ENCODE peak calls at places on chromosomes 13 and 19, in eight cellular contexts. P is breast epithelium; Z is adrenal gland; V is hepatocyte; D is mammary epithelial cell; Y is CD8-positive, alpha-beta T cell; T is naive thymus-derived CD4-positive, alpha-beta T cell; E is WERI-Rb-1. U is an unnamed sample.

GRCh38 chr13:36533806-36534205 is 101.5 kb downstream of the CCNA1 start:
- DNase-seq in T (no peak), D (peak; percentile 76), P (no peak), Z (no peak), E (no peak), V (no peak), Y (no peak), U (no peak)

GRCh38 chr19:4058696-4059492 is 7.8 kb downstream of the ZBTB7A start:
- DNase-seq in D (no peak), V (no peak), Z (no peak), P (no peak), Y (no peak), E (peak; percentile 95), T (no peak), U (no peak)

GRCh38 chr13:85864963-85865530 is 65.8 kb upstream of the SLITRK6 start:
- DNase-seq in Y (no peak), P (no peak), D (peak; percentile 28), Z (no peak), E (peak; percentile 67), V (peak; percentile 34), T (no peak), U (no peak)

GRCh38 chr19:49403404-49404187 is 15.5 kb downstream of the KASH5 start:
- DNase-seq in Y (no peak), D (no peak), P (no peak), T (no peak), V (no peak), Z (no peak), E (peak; percentile 63), U (no peak)

GRCh38 chr19:23075031-23075733 is 41.6 kb upstream of the ZNF730 start:
- DNase-seq in E (peak; percentile 91), P (peak; percentile 40), Y (no peak), Z (no peak), T (no peak), D (peak; percentile 67), V (peak; percentile 87), U (peak; percentile 28)

GRCh38 chr13:33606692-33607091 is 211.3 kb upstream of the RFC3 start:
- DNase-seq in D (no peak), Z (no peak), E (peak; percentile 40), V (peak; percentile 54), P (no peak), Y (no peak), T (no peak), U (no peak)

GRCh38 chr19:13621413-13621812 is 115.1 kb upstream of the CACNA1A start:
- DNase-seq in T (no peak), D (peak; percentile 98), E (no peak), P (no peak), Y (no peak), V (no peak), Z (peak; percentile 76), U (peak; percentile 99)

GRCh38 chr13:26855071-26855470 is 94.5 kb upstream of the GPR12 start:
- DNase-seq in Z (no peak), D (no peak), P (no peak), T (no peak), Y (no peak), E (no peak), V (no peak), U (no peak)

GRCh38 chr13:110696776-110697175 is 9.1 kb downstream of the CARS2 start:
- DNase-seq in Y (no peak), D (no peak), T (no peak), Z (no peak), P (no peak), E (peak; percentile 7), V (no peak), U (no peak)

GRCh38 chr19:51002542-51003311 is 1.3 kb upstream of the KLK8 start:
- DNase-seq in E (no peak), Y (no peak), T (no peak), D (peak; percentile 88), P (peak; percentile 92), V (peak; percentile 65), Z (no peak), U (peak; percentile 24)

GRCh38 chr13:38888309-38888708 is 102.3 kb downstream of the STOML3 start:
- DNase-seq in Y (no peak), Z (no peak), V (no peak), T (no peak), P (no peak), D (peak; percentile 85), E (no peak), U (peak; percentile 34)

GRCh38 chr19:56987184-56987583 is 132.6 kb upstream of the USP29 start:
- DNase-seq in T (no peak), D (no peak), Y (no peak), Z (no peak), V (no peak), E (no peak), P (no peak), U (no peak)

GRCh38 chr13:24328145-24328544 is 18.8 kb downstream of the C1QTNF9 start:
- DNase-seq in V (no peak), Z (no peak), Y (no peak), D (no peak), E (no peak), P (no peak), T (no peak), U (no peak)

GRCh38 chr13:27264181-27264580 is 6.4 kb upstream of the RASL11A start:
- DNase-seq in P (no peak), Y (peak; percentile 11), Z (peak; percentile 51), T (no peak), V (peak; percentile 35), E (no peak), D (no peak), U (no peak)

GRCh38 chr13:48486362-48486761 is 46.5 kb downstream of the RCBTB2 start:
- DNase-seq in P (no peak), Y (no peak), D (no peak), Z (no peak), T (no peak), V (no peak), E (no peak), U (no peak)

GRCh38 chr19:47049307-47049700 is 880 bp upstream of the TMEM160 start:
- DNase-seq in Y (no peak), D (no peak), V (peak; percentile 34), Z (no peak), E (no peak), T (no peak), P (no peak), U (peak; percentile 53)

GRCh38 chr19:14544977-14545715 is 15.8 kb downstream of the TECR start:
- DNase-seq in T (no peak), E (no peak), P (no peak), D (no peak), Y (no peak), Z (peak; percentile 92), V (peak; percentile 5), U (no peak)

DNA sequence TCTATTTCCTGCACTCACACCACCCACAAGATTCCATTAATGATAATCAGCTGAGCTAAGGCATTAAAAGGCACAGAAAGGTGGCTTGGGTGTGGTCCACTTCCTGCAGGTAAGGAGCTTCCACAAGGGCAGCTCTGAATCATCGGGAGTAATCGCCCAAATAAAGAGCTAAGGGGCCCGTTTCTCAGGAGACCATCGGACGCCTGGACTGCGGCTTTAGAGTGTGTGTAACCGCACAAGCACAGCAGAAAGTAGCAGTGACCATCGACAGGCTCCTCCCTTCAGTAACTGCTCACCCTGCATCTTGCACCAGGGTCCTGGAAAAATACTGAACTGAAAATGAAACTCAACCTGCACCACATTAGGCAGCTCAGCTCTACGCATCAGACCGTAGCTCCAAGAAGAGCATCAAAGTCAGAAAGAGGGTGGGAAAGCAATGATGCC is 6.0 kb downstream of the STK24 start:
- DNase-seq in P (no peak), V (peak; percentile 49), Y (peak; percentile 32), D (peak; percentile 81), T (no peak), Z (peak; percentile 54), E (no peak), U (peak; percentile 47)
- H3K4me3 ChIP-seq in P (peak overlapping the region; percentile 40), V (no peak overlapping the region), Y (peak overlapping the region; percentile 55), D (peak overlapping the region; percentile 38), T (peak overlapping the region; percentile 63), Z (no peak overlapping the region), E (no peak overlapping the region), U (peak overlapping the region; percentile 22)

GRCh38 chr19:38861368-38861767 is 11.6 kb upstream of the HNRNPL start:
- DNase-seq in T (no peak), P (no peak), D (no peak), Z (no peak), Y (no peak), V (no peak), E (no peak), U (no peak)
- H3K9me3 ChIP-seq in T (no peaks in the 10 kb centered on the region), P (no peaks in the 10 kb centered on the region), D (no peaks in the 10 kb centered on the region), Z (no peaks in the 10 kb centered on the region), Y (no peaks in the 10 kb centered on the region), V (no peaks in the 10 kb centered on the region), E (no peaks in the 10 kb centered on the region), U (no peaks in the 10 kb centered on the region)

DNA sequence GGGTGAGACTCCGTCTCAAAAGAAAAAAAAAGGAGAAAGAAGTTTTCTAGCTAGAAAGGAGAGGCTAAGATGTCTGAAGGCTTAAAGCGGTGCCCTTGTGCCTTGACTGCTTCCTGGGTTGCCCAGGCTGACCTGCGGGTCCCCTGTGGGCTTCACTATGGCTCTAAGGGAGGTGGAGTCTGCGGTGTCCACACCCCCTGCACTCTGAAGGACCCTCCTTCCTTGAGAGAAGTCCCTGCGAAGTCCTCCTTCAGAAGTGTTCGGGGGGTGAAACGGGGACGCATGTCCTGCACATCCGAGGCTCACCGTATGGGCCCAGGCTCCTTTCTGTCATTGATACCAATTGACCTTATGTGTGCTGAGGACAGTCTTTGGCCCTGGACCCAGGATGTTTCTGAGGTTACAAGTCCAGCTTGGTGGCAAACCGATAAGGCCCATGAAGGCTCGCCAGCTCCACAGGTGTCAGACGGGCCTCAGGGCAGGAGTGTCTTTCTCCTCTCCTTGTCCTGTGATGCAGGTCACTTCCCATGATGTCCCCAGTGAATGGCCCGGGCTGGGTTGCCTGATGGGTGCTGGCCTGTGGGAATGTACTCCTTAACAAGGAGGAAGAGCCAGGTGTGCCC is 11.6 kb upstream of the RNF113B start:
- DNase-seq in V (no peak), Y (no peak), P (no peak), T (no peak), Z (no peak), D (no peak), E (no peak), U (no peak)
- H3K4me3 ChIP-seq in V (no peak overlapping the region), Y (no peak overlapping the region), P (no peak overlapping the region), T (no peak overlapping the region), Z (no peak overlapping the region), D (no peak overlapping the region), E (no peak overlapping the region), U (no peak overlapping the region)

DNA sequence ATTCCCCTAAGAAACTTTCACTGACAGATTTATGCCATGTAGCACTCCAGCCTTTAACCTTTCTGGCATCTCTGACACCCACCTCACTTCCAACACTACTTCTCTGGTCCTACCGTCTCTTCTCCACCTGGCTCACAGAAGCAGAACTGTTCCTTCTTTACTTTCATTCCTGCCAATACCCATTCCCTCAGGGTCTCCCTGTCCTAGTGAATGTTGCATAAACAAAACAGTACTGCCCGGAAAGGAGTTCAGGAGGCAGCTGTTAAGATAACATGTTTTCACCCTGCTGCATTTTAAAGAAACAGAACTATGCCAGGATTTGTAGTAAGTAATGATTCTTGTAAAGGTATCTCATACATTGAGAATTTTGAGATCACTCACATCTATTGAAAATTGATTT is 135.9 kb upstream of the MIR17HG start:
- DNase-seq in D (no peak), V (no peak), Y (no peak), P (no peak), T (no peak), E (no peak), Z (no peak), U (no peak)
- H3K9me3 ChIP-seq in D (no peaks in the 10 kb centered on the region), V (no peaks in the 10 kb centered on the region), Y (no peaks in the 10 kb centered on the region), P (no peaks in the 10 kb centered on the region), T (no peaks in the 10 kb centered on the region), E (no peaks in the 10 kb centered on the region), Z (no peaks in the 10 kb centered on the region), U (no peaks in the 10 kb centered on the region)

GRCh38 chr19:55354698-55355212 is at the start of gene COX6B2:
- DNase-seq in T (no peak), Y (no peak), Z (no peak), P (no peak), E (no peak), D (no peak), V (no peak), U (no peak)
- H3K4me3 ChIP-seq in T (peak within 1 kb of the TSS; percentile 48), Y (peak within 1 kb of the TSS; percentile 48), Z (no peak within 1 kb of the TSS), P (peak within 1 kb of the TSS; percentile 50), E (peak within 1 kb of the TSS; percentile 54), D (peak within 1 kb of the TSS; percentile 48), V (peak within 1 kb of the TSS; percentile 33), U (peak within 1 kb of the TSS; percentile 36)

GRCh38 chr19:11379857-11380350 is 4.2 kb downstream of the EPOR start:
- DNase-seq in E (no peak), D (no peak), P (no peak), V (no peak), T (no peak), Y (no peak), Z (no peak), U (no peak)
- H3K9me3 ChIP-seq in E (no peaks in the 10 kb centered on the region), D (no peaks in the 10 kb centered on the region), P (no peaks in the 10 kb centered on the region), V (no peaks in the 10 kb centered on the region), T (no peaks in the 10 kb centered on the region), Y (no peaks in the 10 kb centered on the region), Z (no peaks in the 10 kb centered on the region), U (no peaks in the 10 kb centered on the region)

U was measured in MG63.